ENCODE peak calls at places on chromosomes 7 and 10, in nine cellular contexts. G, F, Y, O, H, B, Q, L and W are unnamed samples. For H3K36me3, the result is how much of the 10 kb centered on the place peaks cover.

GRCh38 chr10:123392182-123392930 is 238.2 kb downstream of the BUB3 start:
- DNase-seq in G (no peak), F (no peak), Y (no peak), O (no peak), H (no peak), B (no peak), Q (no peak), L (no peak), W (no peak)

GRCh38 chr10:15427836-15428414 is 56.8 kb upstream of the FAM171A1 start:
- DNase-seq in G (no peak), F (peak), Y (no peak), O (peak), H (no peak), B (no peak), Q (no peak), L (no peak), W (no peak)

GRCh38 chr7:42856605-42856987 is 55.3 kb downstream of the C7orf25 start:
- DNase-seq in G (no peak), F (no peak), Y (no peak), O (no peak), H (no peak), B (no peak), Q (no peak), L (no peak), W (no peak)

GRCh38 chr7:41224063-41224763 is 478.7 kb downstream of the INHBA start:
- DNase-seq in G (peak), F (peak), Y (no peak), O (peak), H (no peak), B (no peak), Q (no peak), L (no peak), W (no peak)

GRCh38 chr10:77043364-77043763 is 594.2 kb downstream of the KCNMA1 start:
- DNase-seq in G (no peak), F (no peak), Y (no peak), O (peak), H (no peak), B (no peak), Q (no peak), L (no peak), W (no peak)

GRCh38 chr10:110618206-110618605 is 25.9 kb upstream of the RBM20 start:
- DNase-seq in G (no peak), F (no peak), Y (no peak), O (no peak), H (no peak), B (no peak), Q (no peak), L (no peak), W (no peak)

GRCh38 chr7:155856656-155857055 is 44.4 kb upstream of the SHH start:
- DNase-seq in G (no peak), F (no peak), Y (no peak), O (no peak), H (no peak), B (no peak), Q (no peak), L (no peak), W (no peak)

GRCh38 chr7:55441668-55442305 is 76.7 kb downstream of the LANCL2 start:
- DNase-seq in G (no peak), F (no peak), Y (no peak), O (no peak), H (no peak), B (no peak), Q (no peak), L (no peak), W (no peak)

GRCh38 chr10:98373691-98374090 is 41.3 kb downstream of the PYROXD2 start:
- DNase-seq in G (no peak), F (no peak), Y (no peak), O (no peak), H (no peak), B (no peak), Q (no peak), L (no peak), W (no peak)

GRCh38 chr7:47233996-47234395 is 347.9 kb downstream of the TNS3 start:
- DNase-seq in G (no peak), F (no peak), Y (no peak), O (no peak), H (no peak), B (no peak), Q (no peak), L (no peak), W (no peak)

GRCh38 chr10:9035355-9035754 is 980.9 kb downstream of the GATA3 start:
- DNase-seq in G (no peak), F (no peak), Y (no peak), O (no peak), H (no peak), B (no peak), Q (no peak), L (no peak), W (no peak)

GRCh38 chr10:59108886-59109288 is 67.6 kb upstream of the PHYHIPL start:
- DNase-seq in G (no peak), F (no peak), Y (no peak), O (no peak), H (no peak), B (no peak), Q (no peak), L (no peak), W (no peak)

GRCh38 chr10:96987141-96987841 is 155.2 kb downstream of the LCOR start:
- DNase-seq in G (no peak), F (no peak), Y (no peak), O (no peak), H (no peak), B (no peak), Q (no peak), L (no peak), W (no peak)

GRCh38 chr7:155752756-155753445 is 59.4 kb downstream of the SHH start:
- DNase-seq in G (no peak), F (no peak), Y (no peak), O (no peak), H (no peak), B (no peak), Q (no peak), L (no peak), W (no peak)

GRCh38 chr10:79316671-79317431 is 30.4 kb upstream of the PPIF start:
- DNase-seq in G (no peak), F (no peak), Y (peak), O (peak), H (peak), B (no peak), Q (no peak), L (peak), W (peak)

GRCh38 chr7:69962077-69962855 is 364.0 kb downstream of the AUTS2 start:
- DNase-seq in G (no peak), F (no peak), Y (peak), O (no peak), H (peak), B (no peak), Q (no peak), L (peak), W (peak)

GRCh38 chr10:100504101-100504500 is 15.6 kb downstream of the SEC31B start:
- DNase-seq in G (no peak), F (no peak), Y (no peak), O (no peak), H (no peak), B (no peak), Q (no peak), L (no peak), W (no peak)

GRCh38 chr10:29723704-29724103 is 88.9 kb upstream of the SVIL start:
- DNase-seq in G (no peak), F (no peak), Y (no peak), O (no peak), H (no peak), B (no peak), Q (no peak), L (no peak), W (no peak)

GRCh38 chr10:71270301-71270777 is 48.7 kb upstream of the SLC29A3 start:
- DNase-seq in G (peak), F (peak), Y (no peak), O (peak), H (no peak), B (no peak), Q (no peak), L (no peak), W (no peak)

GRCh38 chr7:125316451-125316850 is 386.8 kb upstream of the POT1 start:
- DNase-seq in G (peak), F (peak), Y (no peak), O (peak), H (no peak), B (no peak), Q (no peak), L (no peak), W (no peak)

GRCh38 chr7:136677456-136678365 is 190.7 kb upstream of the CHRM2 start:
- DNase-seq in G (peak), F (no peak), Y (no peak), O (peak), H (no peak), B (no peak), Q (no peak), L (no peak), W (no peak)

GRCh38 chr7:144531181-144531580 is 127.7 kb upstream of the NOBOX start:
- DNase-seq in G (no peak), F (no peak), Y (no peak), O (no peak), H (no peak), B (no peak), Q (no peak), L (no peak), W (no peak)

GRCh38 chr10:35356725-35357092 is 20.4 kb downstream of the CCNY start:
- DNase-seq in G (no peak), F (no peak), Y (no peak), O (no peak), H (no peak), B (no peak), Q (no peak), L (no peak), W (no peak)

GRCh38 chr10:97196213-97197029 is 10.7 kb upstream of the SLIT1 start:
- DNase-seq in G (peak), F (peak), Y (peak), O (peak), H (peak), B (peak), Q (peak), L (peak), W (peak)

GRCh38 chr7:7256731-7257274 is 74.5 kb downstream of the C1GALT1 start:
- DNase-seq in G (no peak), F (no peak), Y (no peak), O (no peak), H (no peak), B (no peak), Q (no peak), L (no peak), W (no peak)

GRCh38 chr7:7257899-7258692 is 75.8 kb downstream of the C1GALT1 start:
- DNase-seq in G (no peak), F (no peak), Y (no peak), O (peak), H (no peak), B (no peak), Q (no peak), L (no peak), W (no peak)

GRCh38 chr7:7254319-7254718 is 72.0 kb downstream of the C1GALT1 start:
- DNase-seq in G (no peak), F (no peak), Y (no peak), O (no peak), H (no peak), B (no peak), Q (no peak), L (no peak), W (no peak)

GRCh38 chr7:7251742-7252141 is 69.4 kb downstream of the C1GALT1 start:
- DNase-seq in G (no peak), F (no peak), Y (no peak), O (no peak), H (no peak), B (no peak), Q (no peak), L (no peak), W (no peak)

GRCh38 chr7:7254908-7255307 is 72.6 kb downstream of the C1GALT1 start:
- DNase-seq in G (no peak), F (no peak), Y (no peak), O (no peak), H (no peak), B (no peak), Q (no peak), L (no peak), W (no peak)
- H3K27ac ChIP-seq in G (no peak), F (no peak), Y (no peak), O (no peak), H (no peak), B (no peak), Q (no peak), L (no peak), W (no peak)

GRCh38 chr7:132402096-132402495 is 174.2 kb downstream of the PLXNA4 start:
- DNase-seq in G (no peak), F (no peak), Y (no peak), O (no peak), H (no peak), B (no peak), Q (no peak), L (no peak), W (no peak)
- H3K4me3 ChIP-seq in G (no peak), F (no peak), Y (no peak), O (no peak), H (no peak), B (no peak), Q (no peak), L (no peak), W (no peak)

GRCh38 chr10:46016811-46017210 is 13.6 kb downstream of the NCOA4 start:
- DNase-seq in G (no peak), F (no peak), Y (no peak), O (no peak), H (no peak), B (no peak), Q (no peak), L (no peak), W (no peak)

GRCh38 chr10:46017733-46018132 is 12.7 kb downstream of the NCOA4 start:
- DNase-seq in G (no peak), F (no peak), Y (no peak), O (no peak), H (no peak), B (no peak), Q (no peak), L (no peak), W (no peak)

GRCh38 chr10:46016190-46016589 is 14.2 kb downstream of the NCOA4 start:
- DNase-seq in G (no peak), F (no peak), Y (no peak), O (no peak), H (no peak), B (no peak), Q (no peak), L (no peak), W (no peak)

GRCh38 chr10:46014683-46015405 is 15.6 kb downstream of the NCOA4 start:
- DNase-seq in G (no peak), F (no peak), Y (no peak), O (no peak), H (no peak), B (no peak), Q (no peak), L (no peak), W (no peak)

GRCh38 chr10:46014215-46014614 is 16.2 kb downstream of the NCOA4 start:
- DNase-seq in G (no peak), F (no peak), Y (no peak), O (no peak), H (no peak), B (no peak), Q (no peak), L (no peak), W (no peak)
- H3K36me3 ChIP-seq in G (under half), F (under half), Y (under half), O (under half), H (under half), B (under half), Q (under half), L (half or more), W (half or more)

GRCh38 chr10:62166331-62167154 is 102.1 kb downstream of the RTKN2 start:
- DNase-seq in G (no peak), F (no peak), Y (no peak), O (no peak), H (no peak), B (no peak), Q (peak), L (no peak), W (no peak)
- H3K27ac ChIP-seq in G (no peak), F (no peak), Y (no peak), O (no peak), H (no peak), B (no peak), Q (no peak), L (peak), W (no peak)